ENCODE peak calls at places on chromosomes 12 and 14, in nine cellular contexts. One of them, this sample, is unnamed.
A peak's percentile ranks its signal among the peaks of the same experiment; 100 is the strongest.

GRCh38 chr12:51403744-51404143 is 12.5 kb upstream of the GALNT6 start:
- DNase-seq in brain microvascular endothelial cell: no peak
- DNase-seq in A549: no peak
- DNase-seq in fibroblast of lung: no peak
- DNase-seq in retinal pigment epithelial cell: no peak
- DNase-seq in endodermal cell: peak; percentile 36
- DNase-seq in A673: no peak
- DNase-seq in AG04450: no peak
- DNase-seq in heart left ventricle: peak; percentile 40
- DNase-seq in this sample: no peak

GRCh38 chr14:75769047-75769685 is 108.1 kb downstream of the TTLL5 start:
- DNase-seq in brain microvascular endothelial cell: no peak
- DNase-seq in A549: no peak
- DNase-seq in fibroblast of lung: peak; percentile 78
- DNase-seq in retinal pigment epithelial cell: no peak
- DNase-seq in endodermal cell: no peak
- DNase-seq in A673: no peak
- DNase-seq in AG04450: no peak
- DNase-seq in heart left ventricle: no peak
- DNase-seq in this sample: no peak

GRCh38 chr12:75725505-75726120 is 214.2 kb upstream of the KRR1 start:
- DNase-seq in brain microvascular endothelial cell: peak; percentile 76
- DNase-seq in A549: peak; percentile 80
- DNase-seq in fibroblast of lung: peak; percentile 77
- DNase-seq in retinal pigment epithelial cell: no peak
- DNase-seq in endodermal cell: no peak
- DNase-seq in A673: peak; percentile 73
- DNase-seq in AG04450: no peak
- DNase-seq in heart left ventricle: no peak
- DNase-seq in this sample: no peak

GRCh38 chr12:82608706-82609105 is 78.0 kb upstream of the TMTC2 start:
- DNase-seq in brain microvascular endothelial cell: peak; percentile 68
- DNase-seq in A549: no peak
- DNase-seq in fibroblast of lung: peak; percentile 57
- DNase-seq in retinal pigment epithelial cell: peak; percentile 58
- DNase-seq in endodermal cell: no peak
- DNase-seq in A673: no peak
- DNase-seq in AG04450: no peak
- DNase-seq in heart left ventricle: no peak
- DNase-seq in this sample: peak; percentile 52

GRCh38 chr12:76398106-76398505 is 49.9 kb upstream of the BBS10 start:
- DNase-seq in brain microvascular endothelial cell: no peak
- DNase-seq in A549: no peak
- DNase-seq in fibroblast of lung: peak; percentile 50
- DNase-seq in retinal pigment epithelial cell: no peak
- DNase-seq in endodermal cell: no peak
- DNase-seq in A673: no peak
- DNase-seq in AG04450: no peak
- DNase-seq in heart left ventricle: no peak
- DNase-seq in this sample: no peak

GRCh38 chr14:83483063-83483462 is 1949.4 kb upstream of the SEL1L start:
- DNase-seq in brain microvascular endothelial cell: peak; percentile 57
- DNase-seq in A549: no peak
- DNase-seq in fibroblast of lung: peak; percentile 20
- DNase-seq in retinal pigment epithelial cell: peak; percentile 42
- DNase-seq in endodermal cell: no peak
- DNase-seq in A673: no peak
- DNase-seq in AG04450: peak; percentile 11
- DNase-seq in heart left ventricle: no peak
- DNase-seq in this sample: peak; percentile 3

GRCh38 chr12:8593246-8593645 is 19.4 kb downstream of the AICDA start:
- DNase-seq in brain microvascular endothelial cell: no peak
- DNase-seq in A549: no peak
- DNase-seq in fibroblast of lung: no peak
- DNase-seq in retinal pigment epithelial cell: no peak
- DNase-seq in endodermal cell: no peak
- DNase-seq in A673: no peak
- DNase-seq in AG04450: no peak
- DNase-seq in heart left ventricle: no peak
- DNase-seq in this sample: no peak

GRCh38 chr14:64196668-64197411 is 97.3 kb downstream of the ESR2 start:
- DNase-seq in brain microvascular endothelial cell: peak; percentile 57
- DNase-seq in A549: no peak
- DNase-seq in fibroblast of lung: peak; percentile 67
- DNase-seq in retinal pigment epithelial cell: no peak
- DNase-seq in endodermal cell: peak; percentile 90
- DNase-seq in A673: no peak
- DNase-seq in AG04450: peak; percentile 11
- DNase-seq in heart left ventricle: peak; percentile 72
- DNase-seq in this sample: peak; percentile 52

GRCh38 chr12:2644678-2645405 is 149.9 kb upstream of the FKBP4 start:
- DNase-seq in brain microvascular endothelial cell: no peak
- DNase-seq in A549: no peak
- DNase-seq in fibroblast of lung: no peak
- DNase-seq in retinal pigment epithelial cell: no peak
- DNase-seq in endodermal cell: peak; percentile 36
- DNase-seq in A673: no peak
- DNase-seq in AG04450: no peak
- DNase-seq in heart left ventricle: no peak
- DNase-seq in this sample: no peak

GRCh38 chr12:104499668-104500328 is 43.0 kb downstream of the CHST11 start:
- DNase-seq in brain microvascular endothelial cell: no peak
- DNase-seq in A549: no peak
- DNase-seq in fibroblast of lung: no peak
- DNase-seq in retinal pigment epithelial cell: peak; percentile 31
- DNase-seq in endodermal cell: no peak
- DNase-seq in A673: no peak
- DNase-seq in AG04450: no peak
- DNase-seq in heart left ventricle: no peak
- DNase-seq in this sample: no peak

GRCh38 chr14:71365305-71365865 is 458.1 kb downstream of the PCNX1 start:
- DNase-seq in brain microvascular endothelial cell: no peak
- DNase-seq in A549: no peak
- DNase-seq in fibroblast of lung: peak; percentile 48
- DNase-seq in retinal pigment epithelial cell: no peak
- DNase-seq in endodermal cell: no peak
- DNase-seq in A673: no peak
- DNase-seq in AG04450: no peak
- DNase-seq in heart left ventricle: no peak
- DNase-seq in this sample: peak; percentile 45

GRCh38 chr12:127943481-127944210 is 323.3 kb upstream of the TMEM132C start:
- DNase-seq in brain microvascular endothelial cell: peak; percentile 48
- DNase-seq in A549: no peak
- DNase-seq in fibroblast of lung: peak; percentile 51
- DNase-seq in retinal pigment epithelial cell: peak; percentile 47
- DNase-seq in endodermal cell: no peak
- DNase-seq in A673: no peak
- DNase-seq in AG04450: no peak
- DNase-seq in heart left ventricle: no peak
- DNase-seq in this sample: no peak

GRCh38 chr14:52835122-52835903 is 43.9 kb upstream of the GNPNAT1 start:
- DNase-seq in brain microvascular endothelial cell: peak; percentile 85
- DNase-seq in A549: peak; percentile 87
- DNase-seq in fibroblast of lung: peak; percentile 86
- DNase-seq in retinal pigment epithelial cell: no peak
- DNase-seq in endodermal cell: peak; percentile 71
- DNase-seq in A673: peak; percentile 95
- DNase-seq in AG04450: no peak
- DNase-seq in heart left ventricle: peak; percentile 34
- DNase-seq in this sample: peak; percentile 62

GRCh38 chr14:24213866-24214652 is 771 bp upstream of the CHMP4A start:
- DNase-seq in brain microvascular endothelial cell: no peak
- DNase-seq in A549: no peak
- DNase-seq in fibroblast of lung: no peak
- DNase-seq in retinal pigment epithelial cell: no peak
- DNase-seq in endodermal cell: no peak
- DNase-seq in A673: no peak
- DNase-seq in AG04450: no peak
- DNase-seq in heart left ventricle: no peak
- DNase-seq in this sample: no peak

GRCh38 chr12:13587721-13588389 is 391.3 kb downstream of the EMP1 start:
- DNase-seq in brain microvascular endothelial cell: no peak
- DNase-seq in A549: no peak
- DNase-seq in fibroblast of lung: no peak
- DNase-seq in retinal pigment epithelial cell: no peak
- DNase-seq in endodermal cell: peak; percentile 20
- DNase-seq in A673: no peak
- DNase-seq in AG04450: no peak
- DNase-seq in heart left ventricle: no peak
- DNase-seq in this sample: no peak

GRCh38 chr12:49967042-49967776 is 5.5 kb downstream of the AQP5 start:
- DNase-seq in brain microvascular endothelial cell: peak; percentile 76
- DNase-seq in A549: peak; percentile 91
- DNase-seq in fibroblast of lung: peak; percentile 70
- DNase-seq in retinal pigment epithelial cell: no peak
- DNase-seq in endodermal cell: peak; percentile 99
- DNase-seq in A673: peak; percentile 94
- DNase-seq in AG04450: peak; percentile 48
- DNase-seq in heart left ventricle: peak; percentile 89
- DNase-seq in this sample: peak; percentile 92

GRCh38 chr12:49969027-49969426 is 3.7 kb upstream of the AQP6 start:
- DNase-seq in brain microvascular endothelial cell: no peak
- DNase-seq in A549: no peak
- DNase-seq in fibroblast of lung: no peak
- DNase-seq in retinal pigment epithelial cell: no peak
- DNase-seq in endodermal cell: no peak
- DNase-seq in A673: no peak
- DNase-seq in AG04450: no peak
- DNase-seq in heart left ventricle: no peak
- DNase-seq in this sample: no peak

GRCh38 chr12:49968431-49968830 is 4.3 kb upstream of the AQP6 start:
- DNase-seq in brain microvascular endothelial cell: no peak
- DNase-seq in A549: no peak
- DNase-seq in fibroblast of lung: no peak
- DNase-seq in retinal pigment epithelial cell: no peak
- DNase-seq in endodermal cell: no peak
- DNase-seq in A673: no peak
- DNase-seq in AG04450: no peak
- DNase-seq in heart left ventricle: no peak
- DNase-seq in this sample: no peak

GRCh38 chr12:49966511-49967041 is 4.9 kb downstream of the AQP5 start:
- DNase-seq in brain microvascular endothelial cell: no peak
- DNase-seq in A549: no peak
- DNase-seq in fibroblast of lung: no peak
- DNase-seq in retinal pigment epithelial cell: no peak
- DNase-seq in endodermal cell: no peak
- DNase-seq in A673: no peak
- DNase-seq in AG04450: no peak
- DNase-seq in heart left ventricle: no peak
- DNase-seq in this sample: no peak

GRCh38 chr12:49967777-49968250 is 4.9 kb upstream of the AQP6 start:
- DNase-seq in brain microvascular endothelial cell: no peak
- DNase-seq in A549: no peak
- DNase-seq in fibroblast of lung: no peak
- DNase-seq in retinal pigment epithelial cell: no peak
- DNase-seq in endodermal cell: no peak
- DNase-seq in A673: no peak
- DNase-seq in AG04450: no peak
- DNase-seq in heart left ventricle: no peak
- DNase-seq in this sample: no peak
- H3K4me3 ChIP-seq in brain microvascular endothelial cell: peak overlapping the region; percentile 40
- H3K4me3 ChIP-seq in A549: peak overlapping the region; percentile 49
- H3K4me3 ChIP-seq in fibroblast of lung: peak overlapping the region; percentile 12
- H3K4me3 ChIP-seq in retinal pigment epithelial cell: no peak overlapping the region
- H3K4me3 ChIP-seq in endodermal cell: no peak overlapping the region
- H3K4me3 ChIP-seq in A673: peak overlapping the region; percentile 47
- H3K4me3 ChIP-seq in AG04450: peak overlapping the region; percentile 54
- H3K4me3 ChIP-seq in heart left ventricle: peak overlapping the region; percentile 23
- H3K4me3 ChIP-seq in this sample: peak overlapping the region; percentile 30

DNA sequence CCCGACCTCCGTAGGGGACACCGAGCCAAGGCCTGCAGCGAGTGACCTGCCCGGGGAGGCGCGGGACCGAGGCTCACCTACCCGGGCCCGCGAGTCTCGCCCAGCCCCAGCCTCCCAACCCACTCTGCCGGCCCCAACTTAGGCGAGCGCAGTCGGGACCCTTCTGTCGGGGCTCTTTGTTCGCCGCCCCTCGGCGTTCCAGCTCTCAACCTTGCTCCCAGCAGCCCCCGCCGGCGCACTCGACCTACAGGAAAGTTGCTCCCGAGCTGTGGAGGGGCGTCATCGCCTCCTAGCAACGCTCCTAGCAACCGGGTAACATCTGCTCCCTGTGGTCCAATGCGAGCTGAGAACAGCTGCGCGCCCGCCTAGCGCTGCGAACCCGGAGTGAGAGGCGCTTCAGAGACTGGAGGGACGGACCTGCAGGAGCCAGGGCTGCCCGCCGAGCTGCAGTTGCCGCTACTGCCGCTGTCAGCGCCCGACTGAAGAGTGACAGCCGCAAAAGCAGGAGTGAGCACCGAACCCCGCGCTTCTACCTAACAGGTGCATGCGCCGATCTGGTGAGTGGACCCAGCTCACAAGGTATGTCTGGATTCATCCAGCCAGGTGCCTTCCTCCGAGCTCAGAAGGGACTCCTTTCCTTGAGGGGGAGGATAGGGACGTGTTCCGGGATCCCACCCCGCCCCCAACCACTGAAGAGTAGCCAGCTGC is 354.9 kb downstream of the SNAPC1 start:
- DNase-seq in brain microvascular endothelial cell: peak; percentile 87
- DNase-seq in A549: peak; percentile 14
- DNase-seq in fibroblast of lung: peak; percentile 71
- DNase-seq in retinal pigment epithelial cell: peak; percentile 34
- DNase-seq in endodermal cell: peak; percentile 98
- DNase-seq in A673: peak; percentile 91
- DNase-seq in AG04450: peak; percentile 58
- DNase-seq in heart left ventricle: peak; percentile 65
- DNase-seq in this sample: peak; percentile 33
- TF ChIP-seq CTCF in brain microvascular endothelial cell: peak; percentile 70
- TF ChIP-seq CTCF in A549: no peak
- TF ChIP-seq CTCF in fibroblast of lung: peak; percentile 54
- TF ChIP-seq CTCF in retinal pigment epithelial cell: peak; percentile 55
- TF ChIP-seq CTCF in endodermal cell: peak; percentile 78
- TF ChIP-seq CTCF in A673: peak; percentile 62
- TF ChIP-seq CTCF in AG04450: peak; percentile 51
- TF ChIP-seq CTCF in heart left ventricle: peak; percentile 39
- TF ChIP-seq CTCF in this sample: peak; percentile 32

DNA sequence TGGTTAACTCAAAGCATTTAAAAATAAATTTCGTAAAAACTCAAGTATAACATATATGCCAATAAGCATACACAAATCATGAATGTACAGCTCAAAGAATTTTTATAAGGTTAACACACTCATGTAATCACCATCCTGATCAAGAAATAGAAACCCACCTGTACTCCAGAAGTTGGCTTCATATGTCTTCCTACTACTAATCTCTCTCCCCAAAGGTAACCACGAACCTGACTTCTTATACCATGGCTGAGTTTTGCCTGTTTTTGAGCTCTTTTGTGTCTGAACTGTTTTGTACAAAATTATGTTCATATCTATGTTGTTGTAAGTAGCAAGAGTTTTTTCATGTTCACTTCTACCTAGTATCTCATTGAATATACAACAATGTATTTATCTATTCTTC is 18.7 kb downstream of the DUSP16 start:
- DNase-seq in brain microvascular endothelial cell: no peak
- DNase-seq in A549: no peak
- DNase-seq in fibroblast of lung: no peak
- DNase-seq in retinal pigment epithelial cell: no peak
- DNase-seq in endodermal cell: no peak
- DNase-seq in A673: no peak
- DNase-seq in AG04450: no peak
- DNase-seq in heart left ventricle: no peak
- DNase-seq in this sample: no peak
- H3K4me3 ChIP-seq in brain microvascular endothelial cell: no peak overlapping the region
- H3K4me3 ChIP-seq in A549: no peak overlapping the region
- H3K4me3 ChIP-seq in fibroblast of lung: no peak overlapping the region
- H3K4me3 ChIP-seq in retinal pigment epithelial cell: no peak overlapping the region
- H3K4me3 ChIP-seq in endodermal cell: no peak overlapping the region
- H3K4me3 ChIP-seq in A673: no peak overlapping the region
- H3K4me3 ChIP-seq in AG04450: no peak overlapping the region
- H3K4me3 ChIP-seq in heart left ventricle: no peak overlapping the region
- H3K4me3 ChIP-seq in this sample: no peak overlapping the region

GRCh38 chr14:34053666-34054065 is 102.8 kb upstream of the EGLN3 start:
- DNase-seq in brain microvascular endothelial cell: no peak
- DNase-seq in A549: no peak
- DNase-seq in fibroblast of lung: peak; percentile 80
- DNase-seq in retinal pigment epithelial cell: no peak
- DNase-seq in endodermal cell: no peak
- DNase-seq in A673: no peak
- DNase-seq in AG04450: no peak
- DNase-seq in heart left ventricle: peak; percentile 70
- DNase-seq in this sample: peak; percentile 18
- TF ChIP-seq CTCF in brain microvascular endothelial cell: no peak
- TF ChIP-seq CTCF in A549: no peak
- TF ChIP-seq CTCF in fibroblast of lung: peak; percentile 13
- TF ChIP-seq CTCF in retinal pigment epithelial cell: no peak
- TF ChIP-seq CTCF in endodermal cell: no peak
- TF ChIP-seq CTCF in A673: no peak
- TF ChIP-seq CTCF in AG04450: no peak
- TF ChIP-seq CTCF in heart left ventricle: no peak
- TF ChIP-seq CTCF in this sample: no peak